ENCODE peak calls at places on chromosomes 13 and 19, in four cellular contexts. M is NCI-H1694; S is CD4-positive, alpha-beta T cell; J is A172. E is an unnamed sample.

GRCh38 chr19:33960566-33960965 is 163.9 kb downstream of the KCTD15 start:
- DNase-seq in M (no peak), S (no peak), J (no peak), E (no peak)

GRCh38 chr19:48330012-48330681 is 4.8 kb downstream of the EMP3 start:
- DNase-seq in M (peak; percentile 89), S (peak; percentile 83), J (no peak), E (peak; percentile 91)

GRCh38 chr13:111904701-111905608 is 162.0 kb upstream of the SOX1 start:
- DNase-seq in M (no peak), S (no peak), J (no peak), E (no peak)

GRCh38 chr19:11187409-11187808 is 9.9 kb downstream of the KANK2 start:
- DNase-seq in M (no peak), S (no peak), J (no peak), E (no peak)

GRCh38 chr13:50081106-50081898 is 66.1 kb downstream of the KCNRG start:
- DNase-seq in M (no peak), S (peak; percentile 23), J (no peak), E (no peak)

GRCh38 chr19:47719047-47719885 is 6.0 kb downstream of the EHD2 start:
- DNase-seq in M (peak; percentile 95), S (no peak), J (peak; percentile 87), E (no peak)

GRCh38 chr13:30016398-30016797 is 166.0 kb upstream of the UBL3 start:
- DNase-seq in M (no peak), S (no peak), J (no peak), E (no peak)

GRCh38 chr19:18726846-18727245 is 43.4 kb downstream of the CRTC1 start:
- DNase-seq in M (no peak), S (no peak), J (no peak), E (no peak)

GRCh38 chr13:32261567-32261966 is 53.6 kb downstream of the ZAR1L start:
- DNase-seq in M (no peak), S (no peak), J (peak; percentile 76), E (no peak)

GRCh38 chr19:34386645-34387445 is 17.4 kb upstream of the PDCD2L start:
- DNase-seq in M (no peak), S (no peak), J (no peak), E (no peak)

GRCh38 chr13:35179494-35179893 is 237.4 kb downstream of the NBEA start:
- DNase-seq in M (no peak), S (no peak), J (peak; percentile 65), E (no peak)

GRCh38 chr13:80419416-80419815 is 78.5 kb upstream of the SPRY2 start:
- DNase-seq in M (no peak), S (no peak), J (no peak), E (no peak)

GRCh38 chr13:110334841-110335490 is 27.9 kb downstream of the COL4A2 start:
- DNase-seq in M (no peak), S (no peak), J (peak; percentile 52), E (no peak)

GRCh38 chr19:51571599-51571998 is 516 bp downstream of the ZNF175 start:
- DNase-seq in M (no peak), S (no peak), J (no peak), E (no peak)

GRCh38 chr13:111399776-111400505 is 79.5 kb downstream of the TEX29 start:
- DNase-seq in M (no peak), S (no peak), J (no peak), E (no peak)

GRCh38 chr13:47287291-47287751 is 390.5 kb upstream of the HTR2A start:
- DNase-seq in M (no peak), S (no peak), J (peak; percentile 29), E (no peak)

GRCh38 chr19:42292042-42292960 is 9.6 kb upstream of the PRR19 start:
- DNase-seq in M (no peak), S (no peak), J (no peak), E (no peak)

GRCh38 chr19:34962281-34962944 is 1.6 kb downstream of the ZNF792 start:
- DNase-seq in M (no peak), S (no peak), J (peak; percentile 27), E (peak; percentile 41)

E was measured in CD4-positive, alpha-beta memory T cell.